ENCODE peak calls at places on chromosome 6, in four cellular contexts. One of them, this sample, is unnamed.
A peak's percentile ranks its signal among the peaks of the same experiment; 100 is the strongest.

GRCh38 chr6:44789061-44789460 is 401.6 kb downstream of the CDC5L start:
- DNase-seq in H54: no peak
- DNase-seq in HFF-Myc: no peak
- DNase-seq in GM12865: no peak
- DNase-seq in this sample: no peak

GRCh38 chr6:13304101-13304500 is 24.2 kb downstream of the TBC1D7 start:
- DNase-seq in H54: no peak
- DNase-seq in HFF-Myc: no peak
- DNase-seq in GM12865: no peak
- DNase-seq in this sample: no peak

GRCh38 chr6:41334482-41335023 is 855 bp upstream of the NCR2 start:
- DNase-seq in H54: no peak
- DNase-seq in HFF-Myc: no peak
- DNase-seq in GM12865: peak; percentile 44
- DNase-seq in this sample: no peak

GRCh38 chr6:25054469-25054868 is 118.7 kb upstream of the RIPOR2 start:
- DNase-seq in H54: peak; percentile 30
- DNase-seq in HFF-Myc: no peak
- DNase-seq in GM12865: no peak
- DNase-seq in this sample: no peak

GRCh38 chr6:112222111-112222726 is 32.1 kb downstream of the LAMA4 start:
- DNase-seq in H54: no peak
- DNase-seq in HFF-Myc: no peak
- DNase-seq in GM12865: no peak
- DNase-seq in this sample: no peak

GRCh38 chr6:144585217-144585814 is 300.2 kb downstream of the UTRN start:
- DNase-seq in H54: no peak
- DNase-seq in HFF-Myc: peak; percentile 26
- DNase-seq in GM12865: peak; percentile 30
- DNase-seq in this sample: no peak

GRCh38 chr6:14880717-14881116 is 365.2 kb upstream of the JARID2 start:
- DNase-seq in H54: no peak
- DNase-seq in HFF-Myc: no peak
- DNase-seq in GM12865: no peak
- DNase-seq in this sample: no peak

GRCh38 chr6:78089551-78089950 is 436.7 kb downstream of the MEI4 start:
- DNase-seq in H54: no peak
- DNase-seq in HFF-Myc: no peak
- DNase-seq in GM12865: no peak
- DNase-seq in this sample: no peak

GRCh38 chr6:136103763-136104311 is 146.3 kb downstream of the MTFR2 start:
- DNase-seq in H54: no peak
- DNase-seq in HFF-Myc: no peak
- DNase-seq in GM12865: no peak
- DNase-seq in this sample: no peak

GRCh38 chr6:156729248-156729647 is 47.9 kb upstream of the ARID1B start:
- DNase-seq in H54: peak; percentile 3
- DNase-seq in HFF-Myc: peak; percentile 31
- DNase-seq in GM12865: peak; percentile 56
- DNase-seq in this sample: peak; percentile 36

GRCh38 chr6:16396497-16397319 is 158.3 kb downstream of the GMPR start:
- DNase-seq in H54: no peak
- DNase-seq in HFF-Myc: no peak
- DNase-seq in GM12865: no peak
- DNase-seq in this sample: no peak

GRCh38 chr6:166465671-166466087 is 82.9 kb upstream of the MPC1 start:
- DNase-seq in H54: no peak
- DNase-seq in HFF-Myc: peak; percentile 12
- DNase-seq in GM12865: no peak
- DNase-seq in this sample: no peak

GRCh38 chr6:14724546-14724945 is 521.3 kb upstream of the JARID2 start:
- DNase-seq in H54: no peak
- DNase-seq in HFF-Myc: no peak
- DNase-seq in GM12865: no peak
- DNase-seq in this sample: no peak

GRCh38 chr6:49980898-49981297 is 11.5 kb upstream of the DEFB113 start:
- DNase-seq in H54: no peak
- DNase-seq in HFF-Myc: no peak
- DNase-seq in GM12865: peak; percentile 50
- DNase-seq in this sample: peak; percentile 23

This sample was measured in GM12878.